ENCODE peak calls at places on chromosome 1, in four cellular contexts. T is heart left ventricle, X is AG04450, S is H9. A is an unnamed sample.

GRCh38 chr1:200423235-200423634 is 13.4 kb upstream of the ZNF281 start:
- DNase-seq in T (no peak), S (no peak), X (no peak), A (no peak)

GRCh38 chr1:96358057-96358456 is 363.5 kb upstream of the PTBP2 start:
- DNase-seq in S (no peak), T (no peak), X (no peak), A (no peak)

GRCh38 chr1:29760165-29760564 is 523.8 kb downstream of the PTPRU start:
- DNase-seq in T (no peak), X (no peak), S (no peak), A (no peak)

GRCh38 chr1:10901091-10901893 is 104.8 kb upstream of the CASZ1 start:
- DNase-seq in X (no peak), S (no peak), T (peak; percentile 23), A (no peak)

GRCh38 chr1:207336559-207337467 is 15.3 kb downstream of the CD55 start:
- DNase-seq in T (no peak), S (no peak), X (peak; percentile 20), A (no peak)

GRCh38 chr1:151542710-151543129 is 2.6 kb downstream of the TUFT1 start:
- DNase-seq in X (no peak), S (no peak), T (no peak), A (no peak)

GRCh38 chr1:85504417-85504816 is 39.5 kb upstream of the DDAH1 start:
- DNase-seq in S (no peak), T (no peak), X (no peak), A (no peak)

GRCh38 chr1:168441745-168442144 is 102.1 kb downstream of the XCL2 start:
- DNase-seq in T (no peak), X (no peak), S (no peak), A (no peak)

GRCh38 chr1:25590096-25590824 is 26.3 kb upstream of the MAN1C1 start:
- DNase-seq in S (no peak), T (peak; percentile 33), X (no peak), A (no peak)

GRCh38 chr1:40133839-40134238 is 27.3 kb upstream of the RLF start:
- DNase-seq in X (no peak), T (no peak), S (no peak), A (no peak)

GRCh38 chr1:62337785-62338631 is 18.8 kb upstream of the KANK4 start:
- DNase-seq in T (no peak), S (peak; percentile 52), X (no peak), A (no peak)

GRCh38 chr1:53590581-53591515 is 131.6 kb downstream of the DMRTB1 start:
- DNase-seq in T (no peak), X (no peak), S (no peak), A (no peak)

GRCh38 chr1:26112407-26112775 is 767 bp downstream of the PDIK1L start:
- DNase-seq in S (no peak), T (no peak), X (no peak), A (no peak)

GRCh38 chr1:179881642-179882252 is 338 bp upstream of the TOR1AIP1 start:
- DNase-seq in X (peak; percentile 85), S (no peak), T (no peak), A (no peak)

GRCh38 chr1:201072149-201072548 is 40.1 kb downstream of the CACNA1S start:
- DNase-seq in T (no peak), X (no peak), S (no peak), A (no peak)

GRCh38 chr1:15430787-15431570 is 7.3 kb upstream of the CTRC start:
- DNase-seq in T (peak; percentile 67), X (no peak), S (peak; percentile 86), A (peak; percentile 82)

GRCh38 chr1:236301958-236302335 is 20.2 kb upstream of the ERO1B start:
- DNase-seq in T (no peak), X (no peak), S (no peak), A (no peak)

GRCh38 chr1:154842635-154843034 is 27.4 kb downstream of the KCNN3 start:
- DNase-seq in X (no peak), T (no peak), S (no peak), A (no peak)

GRCh38 chr1:2046225-2046917 is 3.8 kb upstream of the PRKCZ start:
- DNase-seq in T (peak; percentile 67), X (no peak), S (peak; percentile 94), A (peak; percentile 92)

GRCh38 chr1:32702599-32703478 is at the start of gene SYNC:
- DNase-seq in T (peak; percentile 70), S (no peak), X (peak; percentile 63), A (peak; percentile 28)

GRCh38 chr1:109509176-109510134 is at the start of gene AMIGO1:
- DNase-seq in S (peak; percentile 72), X (no peak), T (peak; percentile 59), A (peak; percentile 75)

GRCh38 chr1:214506972-214507431 is 44.4 kb downstream of the PTPN14 start:
- DNase-seq in T (no peak), X (no peak), S (no peak), A (peak; percentile 31)

GRCh38 chr1:152525080-152525641 is 10.9 kb downstream of the CRCT1 start:
- DNase-seq in S (no peak), X (no peak), T (no peak), A (no peak)

GRCh38 chr1:15088146-15089025 is 65.2 kb upstream of the TMEM51 start:
- DNase-seq in S (no peak), T (peak; percentile 4), X (peak; percentile 10), A (no peak)

GRCh38 chr1:77614037-77614436 is 68.4 kb downstream of the ZZZ3 start:
- DNase-seq in T (no peak), X (no peak), S (no peak), A (no peak)

GRCh38 chr1:155127105-155127671 is 488 bp upstream of the EFNA1 start:
- DNase-seq in X (no peak), S (peak; percentile 52), T (peak; percentile 61), A (peak; percentile 52)

GRCh38 chr1:164785841-164786534 is 227.0 kb downstream of the PBX1 start:
- DNase-seq in T (no peak), X (no peak), S (no peak), A (peak; percentile 41)

DNA sequence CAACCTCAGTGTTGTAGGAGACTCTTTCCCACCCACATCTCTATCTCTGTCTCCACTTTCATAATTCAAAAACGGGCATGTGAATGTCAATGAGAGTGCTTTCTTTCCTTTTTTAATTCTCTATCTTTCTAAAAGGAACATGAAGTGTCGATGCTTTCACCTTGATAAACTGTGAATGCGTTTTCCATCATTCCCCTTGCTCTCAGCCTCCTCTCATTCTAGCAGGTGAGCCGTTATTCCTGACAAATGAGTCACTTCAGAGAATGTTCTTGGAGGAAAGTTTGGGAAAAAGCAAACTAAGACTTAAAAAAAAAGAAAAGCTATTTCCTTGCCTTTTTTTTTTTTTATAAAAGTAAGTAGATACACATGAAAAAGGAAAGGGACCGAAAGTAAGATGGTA is 226.0 kb upstream of the C1orf87 start:
- DNase-seq in T (no peak), S (no peak), X (no peak), A (no peak)
- H3K27me3 ChIP-seq in T (no peaks in the 10 kb centered on the region), S (no peaks in the 10 kb centered on the region), X (no peaks in the 10 kb centered on the region), A (no peaks in the 10 kb centered on the region)

GRCh38 chr1:246516126-246516525 is 9.0 kb upstream of the SMYD3 start:
- DNase-seq in X (no peak), T (no peak), S (no peak), A (no peak)

GRCh38 chr1:246517391-246517790 is 10.3 kb upstream of the SMYD3 start:
- DNase-seq in S (no peak), X (no peak), T (no peak), A (no peak)

GRCh38 chr1:246518456-246519205 is 11.6 kb upstream of the SMYD3 start:
- DNase-seq in X (no peak), T (no peak), S (no peak), A (no peak)

GRCh38 chr1:246515390-246516005 is 8.4 kb upstream of the SMYD3 start:
- DNase-seq in T (no peak), X (no peak), S (no peak), A (no peak)

GRCh38 chr1:246519514-246519913 is 12.4 kb upstream of the SMYD3 start:
- DNase-seq in X (no peak), S (no peak), T (no peak), A (no peak)
- H3K9me3 ChIP-seq in X (peaks cover 59% of the 10 kb centered on the region), S (peaks cover 5% of the 10 kb centered on the region), T (peaks cover 12% of the 10 kb centered on the region), A (peaks cover 25% of the 10 kb centered on the region)

GRCh38 chr1:177640687-177641086 is 329.2 kb downstream of the SEC16B start:
- DNase-seq in X (no peak), T (no peak), S (no peak), A (no peak)
- H3K27ac ChIP-seq in X (no peak overlapping the region), T (no peak overlapping the region), S (no peak overlapping the region), A (no peak overlapping the region)

GRCh38 chr1:198300451-198300850 is 143.7 kb downstream of the NEK7 start:
- DNase-seq in T (no peak), S (no peak), X (no peak), A (no peak)
- H3K27me3 ChIP-seq in T (no peaks in the 10 kb centered on the region), S (no peaks in the 10 kb centered on the region), X (no peaks in the 10 kb centered on the region), A (no peaks in the 10 kb centered on the region)

GRCh38 chr1:43606624-43607023 is 43.3 kb upstream of the KDM4A start:
- DNase-seq in X (no peak), T (no peak), S (no peak), A (no peak)

GRCh38 chr1:43605761-43606160 is 44.2 kb upstream of the KDM4A start:
- DNase-seq in S (no peak), X (no peak), T (no peak), A (no peak)

GRCh38 chr1:43603004-43603403 is 46.9 kb upstream of the KDM4A start:
- DNase-seq in T (no peak), S (no peak), X (no peak), A (no peak)

GRCh38 chr1:43604192-43604591 is 45.8 kb upstream of the KDM4A start:
- DNase-seq in T (no peak), X (no peak), S (no peak), A (no peak)

DNA sequence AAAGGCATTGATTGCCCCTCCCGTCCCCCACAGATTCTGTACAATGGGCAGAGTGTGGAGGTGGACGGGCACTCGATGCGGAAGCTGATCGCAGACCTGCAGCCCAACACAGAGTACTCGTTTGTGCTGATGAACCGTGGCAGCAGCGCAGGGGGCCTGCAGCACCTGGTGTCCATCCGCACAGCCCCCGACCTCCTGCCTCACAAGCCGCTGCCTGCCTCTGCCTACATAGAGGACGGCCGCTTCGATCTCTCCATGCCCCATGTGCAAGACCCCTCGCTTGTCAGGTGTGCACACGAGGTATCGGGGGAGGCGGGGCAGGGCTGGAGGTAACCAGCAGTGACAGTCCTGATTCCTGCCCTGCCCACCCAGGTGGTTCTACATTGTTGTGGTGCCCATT is 44.8 kb upstream of the KDM4A start:
- DNase-seq in S (no peak), T (no peak), X (no peak), A (no peak)
- H3K9me3 ChIP-seq in S (no peaks in the 10 kb centered on the region), T (no peaks in the 10 kb centered on the region), X (no peaks in the 10 kb centered on the region), A (no peaks in the 10 kb centered on the region)

DNA sequence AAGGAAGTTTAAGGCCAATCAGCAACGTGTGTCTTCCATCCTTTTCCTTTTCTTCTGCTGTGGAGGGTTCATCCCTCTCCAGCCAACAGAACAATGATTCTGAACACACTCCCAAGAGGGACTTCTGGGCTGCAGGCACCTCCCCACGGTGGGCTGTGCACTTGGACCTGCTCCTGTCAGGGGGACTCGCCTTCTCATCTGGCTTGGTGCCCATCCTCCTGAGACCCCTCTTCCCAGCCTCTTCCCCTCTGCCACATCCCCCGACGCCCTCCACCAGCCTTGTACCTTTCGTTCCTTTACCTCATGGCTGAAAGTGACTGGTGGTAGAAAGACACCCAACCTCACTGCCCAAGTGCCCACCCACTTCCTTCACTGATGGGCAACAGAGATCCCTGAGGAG is 26.0 kb upstream of the SLAMF9 start:
- DNase-seq in T (no peak), S (no peak), X (no peak), A (peak; percentile 3)
- H3K27ac ChIP-seq in T (no peak overlapping the region), S (no peak overlapping the region), X (no peak overlapping the region), A (no peak overlapping the region)

A was measured in WERI-Rb-1.